ENCODE peak calls at places on chromosomes 12 and 14, in nine cellular contexts. V is activated T-helper 9 cell treated with anti-CD3 and anti-CD28 coated beads, Interleukin-2, amount 50 U/mL, for 16 hours; W is stimulated activated naive CD8-positive, alpha-beta T cell treated with anti-CD3 and anti-CD28 coated beads, Interleukin-15, Interleukin-2, amounts not matched to agents 100 U/mL and 50 U/mL, for 24 hours; P is prostate gland; H is GM10248; G is fibroblast of the aortic adventitia; E is CD4-positive, alpha-beta memory T cell; N is activated T-cell treated with anti-CD3 and anti-CD28 coated beads, Interleukin-2, amount 50 U/mL, for 1 hour; R is GM04504. Q is an unnamed sample.

GRCh38 chr12:113261847-113262470 is 40.7 kb downstream of the TPCN1 start:
- DNase-seq in V (no peak), W (peak), P (no peak), H (no peak), G (no peak), E (peak), N (no peak), R (no peak), Q (peak)

GRCh38 chr14:71121711-71122110 is 214.5 kb downstream of the PCNX1 start:
- DNase-seq in V (no peak), W (no peak), P (no peak), H (no peak), G (no peak), E (no peak), N (no peak), R (no peak), Q (no peak)

GRCh38 chr12:131454418-131455217 is 256.3 kb upstream of the SFSWAP start:
- DNase-seq in V (no peak), W (peak), P (no peak), H (peak), G (no peak), E (no peak), N (no peak), R (no peak), Q (no peak)

GRCh38 chr12:87384226-87384625 is 645.0 kb downstream of the C12orf50 start:
- DNase-seq in V (no peak), W (no peak), P (no peak), H (no peak), G (no peak), E (no peak), N (no peak), R (no peak), Q (no peak)

GRCh38 chr14:34883954-34884353 is 8.8 kb upstream of the BAZ1A start:
- DNase-seq in V (no peak), W (no peak), P (no peak), H (no peak), G (no peak), E (no peak), N (no peak), R (no peak), Q (no peak)

GRCh38 chr14:100903672-100904185 is at the start of gene RTL1:
- DNase-seq in V (no peak), W (no peak), P (no peak), H (no peak), G (no peak), E (no peak), N (no peak), R (no peak), Q (no peak)

GRCh38 chr12:12081836-12082497 is 11.2 kb downstream of the BCL2L14 start:
- DNase-seq in V (no peak), W (no peak), P (no peak), H (peak), G (peak), E (no peak), N (no peak), R (no peak), Q (peak)

GRCh38 chr12:52741378-52742195 is 35.6 kb downstream of the KRT76 start:
- DNase-seq in V (peak), W (peak), P (peak), H (peak), G (peak), E (peak), N (peak), R (peak), Q (peak)

GRCh38 chr12:80625901-80626300 is 81.5 kb upstream of the MYF6 start:
- DNase-seq in V (no peak), W (no peak), P (no peak), H (no peak), G (no peak), E (no peak), N (no peak), R (no peak), Q (peak)

GRCh38 chr12:116880213-116880816 is 926 bp downstream of the HRK start:
- DNase-seq in V (no peak), W (no peak), P (no peak), H (no peak), G (peak), E (no peak), N (no peak), R (no peak), Q (no peak)

GRCh38 chr12:118821386-118821928 is 159.9 kb upstream of the SRRM4 start:
- DNase-seq in V (no peak), W (no peak), P (no peak), H (no peak), G (no peak), E (no peak), N (no peak), R (no peak), Q (no peak)

GRCh38 chr14:69346710-69347109 is 51.4 kb downstream of the ERH start:
- DNase-seq in V (no peak), W (peak), P (no peak), H (peak), G (no peak), E (no peak), N (no peak), R (no peak), Q (no peak)

GRCh38 chr12:111309584-111309983 is 59.3 kb downstream of the PHETA1 start:
- DNase-seq in V (no peak), W (no peak), P (no peak), H (no peak), G (no peak), E (no peak), N (no peak), R (no peak), Q (no peak)

GRCh38 chr12:100027671-100028070 is 42.9 kb upstream of the ANKS1B start:
- DNase-seq in V (no peak), W (no peak), P (no peak), H (no peak), G (no peak), E (no peak), N (no peak), R (no peak), Q (no peak)

GRCh38 chr12:81800298-81801148 is 41.4 kb upstream of the PPFIA2 start:
- DNase-seq in V (no peak), W (no peak), P (no peak), H (no peak), G (peak), E (no peak), N (no peak), R (no peak), Q (peak)

GRCh38 chr14:68775614-68776126 is 17.2 kb downstream of the ZFP36L1 start:
- DNase-seq in V (no peak), W (no peak), P (no peak), H (no peak), G (no peak), E (no peak), N (no peak), R (no peak), Q (no peak)

GRCh38 chr12:131851741-131852550 is 23.8 kb downstream of the MMP17 start:
- DNase-seq in V (no peak), W (no peak), P (no peak), H (no peak), G (no peak), E (no peak), N (no peak), R (no peak), Q (no peak)

GRCh38 chr12:8692573-8692972 is 5.2 kb upstream of the RIMKLB start:
- DNase-seq in V (no peak), W (no peak), P (peak), H (no peak), G (peak), E (no peak), N (no peak), R (no peak), Q (peak)

GRCh38 chr14:91980157-91980556 is 32.7 kb upstream of the FBLN5 start:
- DNase-seq in V (no peak), W (no peak), P (no peak), H (peak), G (peak), E (no peak), N (no peak), R (peak), Q (peak)

GRCh38 chr12:114163766-114164165 is 197.6 kb upstream of the RBM19 start:
- DNase-seq in V (no peak), W (no peak), P (no peak), H (no peak), G (peak), E (no peak), N (no peak), R (peak), Q (no peak)

GRCh38 chr14:39247256-39247655 is 13.5 kb downstream of the MIA2 start:
- DNase-seq in V (no peak), W (no peak), P (no peak), H (no peak), G (peak), E (no peak), N (no peak), R (peak), Q (peak)

GRCh38 chr12:44677724-44678123 is 198.4 kb downstream of the NELL2 start:
- DNase-seq in V (no peak), W (no peak), P (no peak), H (no peak), G (no peak), E (no peak), N (no peak), R (no peak), Q (no peak)

GRCh38 chr12:84912191-84913142 is at the start of gene SLC6A15:
- DNase-seq in V (no peak), W (peak), P (no peak), H (peak), G (peak), E (peak), N (no peak), R (no peak), Q (peak)

GRCh38 chr14:58598028-58598850 is 39.5 kb upstream of the DACT1 start:
- DNase-seq in V (no peak), W (no peak), P (no peak), H (no peak), G (no peak), E (peak), N (no peak), R (no peak), Q (no peak)

GRCh38 chr14:104678346-104678745 is 11.1 kb upstream of the INF2 start:
- DNase-seq in V (no peak), W (peak), P (no peak), H (no peak), G (peak), E (no peak), N (no peak), R (no peak), Q (peak)

GRCh38 chr12:988616-989015 is 2.4 kb upstream of the ERC1 start:
- DNase-seq in V (no peak), W (no peak), P (no peak), H (no peak), G (no peak), E (no peak), N (no peak), R (no peak), Q (no peak)

GRCh38 chr12:88753074-88753473 is 172.8 kb upstream of the KITLG start:
- DNase-seq in V (no peak), W (no peak), P (no peak), H (no peak), G (peak), E (no peak), N (no peak), R (no peak), Q (peak)

GRCh38 chr14:36442824-36443241 is 77.2 kb downstream of the NKX2-1 start:
- DNase-seq in V (no peak), W (no peak), P (no peak), H (no peak), G (no peak), E (no peak), N (no peak), R (no peak), Q (no peak)

GRCh38 chr14:37153005-37153404 is 19.4 kb downstream of the SLC25A21 start:
- DNase-seq in V (no peak), W (no peak), P (no peak), H (no peak), G (no peak), E (no peak), N (no peak), R (no peak), Q (no peak)

GRCh38 chr14:104221636-104222375 is 83.4 kb downstream of the KIF26A start:
- DNase-seq in V (no peak), W (no peak), P (no peak), H (no peak), G (no peak), E (no peak), N (no peak), R (no peak), Q (no peak)

GRCh38 chr12:92729773-92730305 is 27.1 kb downstream of the PLEKHG7 start:
- DNase-seq in V (no peak), W (no peak), P (no peak), H (no peak), G (no peak), E (no peak), N (no peak), R (no peak), Q (no peak)

Q was measured in fibroblast of gingiva.